ENCODE peak calls at places on chromosomes 2 and 18, in five cellular contexts. One of them, this sample, is unnamed.

GRCh38 chr18:22538463-22538862 is 120.7 kb upstream of the CTAGE1 start:
- DNase-seq in G401: no peak
- DNase-seq in NCI-H1105 treated with DMSO at 0.1 percent for 48 hours: no peak
- DNase-seq in kidney tubule cell: no peak
- DNase-seq in heart right ventricle: no peak
- DNase-seq in this sample: no peak

GRCh38 chr2:168814939-168815907 is 12.8 kb downstream of the NOSTRIN start:
- DNase-seq in G401: no peak
- DNase-seq in NCI-H1105 treated with DMSO at 0.1 percent for 48 hours: no peak
- DNase-seq in kidney tubule cell: peak
- DNase-seq in heart right ventricle: no peak
- DNase-seq in this sample: peak

GRCh38 chr2:218529990-218530389 is 38.2 kb downstream of the USP37 start:
- DNase-seq in G401: no peak
- DNase-seq in NCI-H1105 treated with DMSO at 0.1 percent for 48 hours: no peak
- DNase-seq in kidney tubule cell: no peak
- DNase-seq in heart right ventricle: no peak
- DNase-seq in this sample: no peak

GRCh38 chr18:50268022-50268747 is 1.9 kb upstream of the CFAP53 start:
- DNase-seq in G401: no peak
- DNase-seq in NCI-H1105 treated with DMSO at 0.1 percent for 48 hours: no peak
- DNase-seq in kidney tubule cell: peak
- DNase-seq in heart right ventricle: peak
- DNase-seq in this sample: peak

GRCh38 chr18:56702946-56703345 is 51.8 kb downstream of the WDR7 start:
- DNase-seq in G401: peak
- DNase-seq in NCI-H1105 treated with DMSO at 0.1 percent for 48 hours: peak
- DNase-seq in kidney tubule cell: peak
- DNase-seq in heart right ventricle: no peak
- DNase-seq in this sample: peak

GRCh38 chr2:151334082-151334815 is 23.1 kb upstream of the TNFAIP6 start:
- DNase-seq in G401: no peak
- DNase-seq in NCI-H1105 treated with DMSO at 0.1 percent for 48 hours: no peak
- DNase-seq in kidney tubule cell: peak
- DNase-seq in heart right ventricle: no peak
- DNase-seq in this sample: peak

GRCh38 chr2:172246649-172247048 is 143.9 kb upstream of the DLX2 start:
- DNase-seq in G401: no peak
- DNase-seq in NCI-H1105 treated with DMSO at 0.1 percent for 48 hours: no peak
- DNase-seq in kidney tubule cell: peak
- DNase-seq in heart right ventricle: no peak
- DNase-seq in this sample: no peak

GRCh38 chr18:48798334-48799197 is 152.2 kb downstream of the SMAD7 start:
- DNase-seq in G401: peak
- DNase-seq in NCI-H1105 treated with DMSO at 0.1 percent for 48 hours: no peak
- DNase-seq in kidney tubule cell: no peak
- DNase-seq in heart right ventricle: peak
- DNase-seq in this sample: no peak

GRCh38 chr2:109694190-109694589 is 80.0 kb downstream of the SOWAHC start:
- DNase-seq in G401: no peak
- DNase-seq in NCI-H1105 treated with DMSO at 0.1 percent for 48 hours: no peak
- DNase-seq in kidney tubule cell: peak
- DNase-seq in heart right ventricle: no peak
- DNase-seq in this sample: peak

GRCh38 chr2:159855153-159856140 is 57.4 kb upstream of the CD302 start:
- DNase-seq in G401: no peak
- DNase-seq in NCI-H1105 treated with DMSO at 0.1 percent for 48 hours: no peak
- DNase-seq in kidney tubule cell: no peak
- DNase-seq in heart right ventricle: no peak
- DNase-seq in this sample: peak

GRCh38 chr2:134207589-134208209 is 46.2 kb upstream of the MGAT5 start:
- DNase-seq in G401: peak
- DNase-seq in NCI-H1105 treated with DMSO at 0.1 percent for 48 hours: no peak
- DNase-seq in kidney tubule cell: peak
- DNase-seq in heart right ventricle: peak
- DNase-seq in this sample: peak

GRCh38 chr18:77206676-77207370 is 42.8 kb upstream of the GALR1 start:
- DNase-seq in G401: peak
- DNase-seq in NCI-H1105 treated with DMSO at 0.1 percent for 48 hours: no peak
- DNase-seq in kidney tubule cell: no peak
- DNase-seq in heart right ventricle: peak
- DNase-seq in this sample: no peak

GRCh38 chr18:25171334-25171733 is 180.6 kb downstream of the ZNF521 start:
- DNase-seq in G401: peak
- DNase-seq in NCI-H1105 treated with DMSO at 0.1 percent for 48 hours: no peak
- DNase-seq in kidney tubule cell: no peak
- DNase-seq in heart right ventricle: no peak
- DNase-seq in this sample: no peak